ENCODE peak calls at places on chromosomes 6 and 20, in five cellular contexts. J is small intestine, X is iris pigment epithelial cell, F is tibial artery, T is EH. O is an unnamed sample.

GRCh38 chr6:23980965-23981364 is 145.1 kb upstream of the NRSN1 start:
- DNase-seq in J (no peak), X (no peak), F (no peak), T (no peak), O (no peak)

GRCh38 chr6:71887006-71887743 is 825 bp downstream of the RIMS1 start:
- DNase-seq in J (no peak), X (no peak), F (no peak), T (no peak), O (peak)

GRCh38 chr6:148445116-148445515 is 102.5 kb downstream of the SASH1 start:
- DNase-seq in J (no peak), X (no peak), F (no peak), T (no peak), O (no peak)

GRCh38 chr6:89828988-89829590 is 591 bp upstream of the CASP8AP2 start:
- DNase-seq in J (no peak), X (peak), F (no peak), T (no peak), O (no peak)

GRCh38 chr6:2016040-2016439 is 229.4 kb downstream of the GMDS start:
- DNase-seq in J (no peak), X (no peak), F (no peak), T (no peak), O (no peak)

GRCh38 chr6:143529095-143529494 is 17.6 kb upstream of the FUCA2 start:
- DNase-seq in J (no peak), X (no peak), F (no peak), T (peak), O (no peak)

GRCh38 chr20:41249781-41250281 is 67.7 kb downstream of the ZHX3 start:
- DNase-seq in J (no peak), X (peak), F (no peak), T (peak), O (peak)

GRCh38 chr6:6660339-6661045 is 72.0 kb downstream of the LY86 start:
- DNase-seq in J (no peak), X (no peak), F (no peak), T (no peak), O (no peak)

GRCh38 chr6:52551483-52552277 is 25.2 kb downstream of the TRAM2 start:
- DNase-seq in J (peak), X (peak), F (peak), T (peak), O (no peak)

GRCh38 chr6:149266659-149267058 is 50.9 kb upstream of the TAB2 start:
- DNase-seq in J (no peak), X (no peak), F (no peak), T (no peak), O (no peak)

GRCh38 chr6:7909323-7910276 is 988 bp downstream of the TXNDC5 start:
- DNase-seq in J (peak), X (peak), F (peak), T (peak), O (no peak)

GRCh38 chr20:32029561-32029960 is 19.3 kb downstream of the CCM2L start:
- DNase-seq in J (no peak), X (no peak), F (no peak), T (no peak), O (no peak)

GRCh38 chr20:49447946-49448809 is 34.3 kb downstream of the KCNB1 start:
- DNase-seq in J (no peak), X (no peak), F (peak), T (no peak), O (no peak)

GRCh38 chr6:143027058-143027457 is 33.6 kb upstream of the AIG1 start:
- DNase-seq in J (peak), X (peak), F (peak), T (peak), O (peak)

GRCh38 chr6:53481328-53481727 is 63.6 kb downstream of the GCLC start:
- DNase-seq in J (no peak), X (no peak), F (no peak), T (no peak), O (no peak)

GRCh38 chr20:49567421-49568256 is at the start of gene PTGIS:
- DNase-seq in J (no peak), X (no peak), F (peak), T (peak), O (no peak)

GRCh38 chr6:154017786-154018185 is 21.3 kb upstream of the OPRM1 start:
- DNase-seq in J (no peak), X (no peak), F (no peak), T (no peak), O (no peak)

GRCh38 chr6:14091329-14091978 is 26.1 kb upstream of the CD83 start:
- DNase-seq in J (no peak), X (no peak), F (no peak), T (no peak), O (no peak)

GRCh38 chr6:63352587-63353281 is 33.0 kb upstream of the LGSN start:
- DNase-seq in J (peak), X (peak), F (no peak), T (peak), O (no peak)

GRCh38 chr20:22207280-22207679 is 377.1 kb downstream of the FOXA2 start:
- DNase-seq in J (no peak), X (no peak), F (no peak), T (no peak), O (no peak)

GRCh38 chr20:19652591-19653026 is 105.4 kb upstream of the RIN2 start:
- DNase-seq in J (no peak), X (no peak), F (no peak), T (no peak), O (no peak)

GRCh38 chr20:11986954-11987353 is 69.3 kb downstream of the BTBD3 start:
- DNase-seq in J (no peak), X (no peak), F (no peak), T (no peak), O (no peak)

GRCh38 chr20:17646901-17647301 is 35.1 kb downstream of the RRBP1 start:
- DNase-seq in J (no peak), X (no peak), F (no peak), T (no peak), O (no peak)

GRCh38 chr6:26743157-26743821 is 83.7 kb upstream of the ZNF322 start:
- DNase-seq in J (no peak), X (peak), F (no peak), T (peak), O (no peak)

GRCh38 chr6:148203970-148204369 is 138.7 kb upstream of the SASH1 start:
- DNase-seq in J (no peak), X (peak), F (no peak), T (peak), O (no peak)

GRCh38 chr20:53304146-53304545 is 289.5 kb downstream of the ZNF217 start:
- DNase-seq in J (no peak), X (no peak), F (no peak), T (no peak), O (no peak)

GRCh38 chr20:64154590-64155257 is 9.5 kb upstream of the MYT1 start:
- DNase-seq in J (no peak), X (no peak), F (no peak), T (no peak), O (no peak)

GRCh38 chr6:52403086-52403485 is 17.1 kb upstream of the EFHC1 start:
- DNase-seq in J (no peak), X (no peak), F (no peak), T (no peak), O (no peak)

GRCh38 chr6:169335301-169335700 is 81.7 kb upstream of the THBS2 start:
- DNase-seq in J (no peak), X (no peak), F (no peak), T (no peak), O (no peak)

GRCh38 chr6:43669050-43669921 is 18.3 kb downstream of the MRPS18A start:
- DNase-seq in J (no peak), X (no peak), F (peak), T (peak), O (no peak)

GRCh38 chr6:111614833-111615582 is 9.3 kb upstream of the TRAF3IP2 start:
- DNase-seq in J (peak), X (no peak), F (no peak), T (no peak), O (peak)

O was measured in H1.